ENCODE peak calls at places on chromosomes 7 and 10, in ten cellular contexts. E is epithelial cell of esophagus, S is foreskin fibroblast, G is keratinocyte, K is K562, Z is brain microvascular endothelial cell, C is cardiac muscle cell, P is A673, U is Panc1, M is NT2/D1. B is an unnamed sample.

GRCh38 chr10:1567152-1567551 is 170.2 kb downstream of the ADARB2 start:
- DNase-seq in G (no peak), Z (no peak), E (no peak), C (no peak), K (no peak), M (no peak), S (no peak), U (no peak), P (no peak), B (no peak)

GRCh38 chr10:126372359-126372758 is 15.9 kb downstream of the ADAM12 start:
- DNase-seq in C (no peak), P (no peak), G (no peak), Z (no peak), E (no peak), K (no peak), U (no peak), S (no peak), M (no peak), B (no peak)

GRCh38 chr10:86960003-86960862 is 1.8 kb downstream of the SNCG start:
- DNase-seq in K (peak; percentile 89), S (peak; percentile 57), G (no peak), C (peak; percentile 81), P (peak; percentile 60), M (no peak), Z (peak; percentile 39), E (peak; percentile 76), U (no peak), B (no peak)

GRCh38 chr10:118925404-118925803 is 104.1 kb upstream of the NANOS1 start:
- DNase-seq in M (no peak), G (no peak), P (no peak), E (no peak), U (no peak), C (no peak), K (no peak), S (no peak), Z (no peak), B (no peak)

GRCh38 chr10:74743401-74743800 is 83.0 kb upstream of the KAT6B start:
- DNase-seq in P (no peak), K (no peak), S (no peak), M (no peak), E (peak; percentile 18), Z (no peak), G (no peak), C (no peak), U (no peak), B (no peak)

GRCh38 chr7:106217089-106217542 is 67.7 kb downstream of the NAMPT start:
- DNase-seq in U (peak; percentile 46), E (peak; percentile 51), Z (peak; percentile 28), K (peak; percentile 25), P (peak; percentile 38), S (peak; percentile 87), G (no peak), M (no peak), C (peak; percentile 96), B (no peak)

GRCh38 chr10:101769541-101770180 is 6.3 kb downstream of the FGF8 start:
- DNase-seq in U (no peak), E (no peak), C (no peak), M (no peak), Z (no peak), S (no peak), G (no peak), P (no peak), K (no peak), B (no peak)

GRCh38 chr7:66198461-66198860 is 6.7 kb upstream of the TPST1 start:
- DNase-seq in Z (no peak), P (no peak), S (no peak), U (no peak), G (no peak), M (no peak), E (no peak), C (no peak), K (no peak), B (no peak)

DNA sequence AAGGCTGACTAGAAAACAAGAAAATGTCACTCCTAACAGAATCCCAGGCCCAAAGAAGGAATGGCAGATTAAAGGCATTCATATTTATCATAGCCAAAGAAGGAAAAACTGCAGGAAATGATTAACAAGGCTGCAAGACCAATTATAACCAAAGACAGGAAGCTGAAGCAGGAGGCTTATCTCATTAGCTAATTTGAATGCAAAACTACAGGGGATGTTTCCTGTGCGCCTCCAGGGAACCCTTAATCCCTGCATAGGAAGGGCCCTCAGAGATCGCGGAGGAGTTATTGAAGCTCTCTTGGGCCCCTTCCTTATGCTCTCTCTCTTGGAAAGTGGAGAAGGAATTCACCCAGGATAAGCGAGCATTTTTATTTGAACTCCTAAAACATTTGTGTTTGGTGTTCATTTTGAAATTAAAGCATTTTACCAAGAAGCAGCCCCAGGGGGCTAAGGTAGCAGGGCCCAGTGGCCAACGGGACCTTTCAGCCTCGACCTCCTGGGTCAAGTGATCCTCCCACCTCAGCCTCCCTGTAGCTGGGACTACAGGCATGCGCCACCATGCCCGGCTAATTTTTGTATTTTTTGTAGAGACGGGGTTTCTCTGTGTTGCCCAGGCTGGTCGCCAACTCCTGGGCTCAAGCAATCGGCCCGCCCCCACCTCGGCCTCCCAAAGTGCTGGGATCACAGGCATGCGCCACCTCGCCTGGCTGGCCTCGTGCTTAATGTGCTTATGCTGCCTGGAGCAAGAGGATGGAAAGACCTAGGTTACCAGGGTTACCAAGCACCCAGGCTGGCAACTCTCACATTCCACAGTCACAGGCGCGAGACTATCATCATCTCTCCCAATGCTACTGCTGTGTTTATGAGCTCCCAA is 24.1 kb upstream of the PROSER2 start:
- DNase-seq in C (peak; percentile 36), U (no peak), P (peak; percentile 100), E (no peak), Z (no peak), G (no peak), M (no peak), S (no peak), K (no peak), B (no peak)
- H3K4me3 ChIP-seq in C (no peak overlapping the region), U (no peak overlapping the region), P (peak overlapping the region; percentile 3), E (no peak overlapping the region), Z (no peak overlapping the region), G (no peak overlapping the region), M (no peak overlapping the region), S (no peak overlapping the region), K (no peak overlapping the region), B (no peak overlapping the region)

GRCh38 chr10:110399163-110400094 is 94.7 kb upstream of the SMNDC1 start:
- DNase-seq in C (peak; percentile 98), G (peak; percentile 88), S (peak; percentile 98), Z (peak; percentile 98), U (peak; percentile 99), K (no peak), E (peak; percentile 97), P (peak; percentile 83), M (no peak), B (no peak)

GRCh38 chr10:110396284-110396651 is 91.5 kb upstream of the SMNDC1 start:
- DNase-seq in E (no peak), C (no peak), P (no peak), U (no peak), K (no peak), Z (no peak), G (no peak), M (no peak), S (no peak), B (no peak)

GRCh38 chr10:110397856-110398255 is 93.1 kb upstream of the SMNDC1 start:
- DNase-seq in U (no peak), S (no peak), P (no peak), G (no peak), K (no peak), C (no peak), M (no peak), Z (no peak), E (no peak), B (no peak)

GRCh38 chr10:110400173-110400947 is 95.6 kb upstream of the SMNDC1 start:
- DNase-seq in M (no peak), P (no peak), S (no peak), K (no peak), C (no peak), E (no peak), Z (no peak), G (no peak), U (no peak), B (no peak)

DNA sequence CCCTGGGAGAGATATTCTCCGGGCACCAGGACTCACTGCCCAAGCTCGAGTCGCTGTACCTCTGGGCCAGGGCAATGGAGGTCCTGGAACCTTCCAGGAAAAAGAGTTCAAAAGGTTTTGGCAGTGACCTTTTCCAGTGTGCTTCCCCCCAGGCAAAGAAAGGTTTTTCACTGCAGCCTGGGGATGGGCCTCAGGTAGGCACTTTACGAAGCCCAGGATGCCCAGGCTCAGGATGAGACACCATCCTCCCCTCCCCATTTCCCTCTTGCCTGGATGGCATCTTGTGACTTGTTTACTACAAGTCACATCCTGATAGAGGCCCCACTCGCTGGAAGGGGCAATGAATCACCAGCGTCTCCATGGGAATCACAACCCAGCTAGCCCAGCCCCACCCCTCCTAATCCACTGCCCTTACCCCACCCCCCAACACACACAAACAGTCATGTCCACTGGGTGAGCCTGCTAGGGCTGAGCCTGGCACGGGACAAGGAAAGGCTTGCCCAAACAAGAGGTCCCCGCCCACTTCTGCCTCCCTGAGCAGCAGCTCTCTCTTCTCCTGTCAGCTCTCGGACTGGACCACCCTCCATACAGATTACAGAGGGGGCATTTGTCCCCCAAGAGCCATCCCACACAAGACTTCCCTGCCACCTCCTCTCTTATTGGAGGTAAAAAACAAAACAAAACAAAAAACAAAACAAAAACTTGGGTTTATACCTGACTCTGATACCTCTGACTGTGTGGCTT is 93.9 kb upstream of the SMNDC1 start:
- DNase-seq in E (peak; percentile 100), U (peak; percentile 99), M (peak; percentile 25), S (peak; percentile 100), Z (peak; percentile 97), K (no peak), G (peak; percentile 100), C (peak; percentile 94), P (peak; percentile 81), B (no peak)
- H3K4me3 ChIP-seq in E (peak overlapping the region; percentile 18), U (no peak overlapping the region), M (no peak overlapping the region), S (no peak overlapping the region), Z (no peak overlapping the region), K (no peak overlapping the region), G (peak overlapping the region; percentile 18), C (no peak overlapping the region), P (no peak overlapping the region), B (no peak overlapping the region)

GRCh38 chr10:95741807-95742528 is 14.0 kb upstream of the ENTPD1 start:
- DNase-seq in K (peak; percentile 46), M (no peak), Z (peak; percentile 85), P (peak; percentile 66), G (no peak), S (no peak), C (peak; percentile 91), E (no peak), U (no peak), B (no peak)

GRCh38 chr10:95742962-95743535 is 12.9 kb upstream of the ENTPD1 start:
- DNase-seq in C (no peak), M (no peak), Z (no peak), K (no peak), S (no peak), E (no peak), G (no peak), U (no peak), P (no peak), B (no peak)

GRCh38 chr10:95742529-95742884 is 13.5 kb upstream of the ENTPD1 start:
- DNase-seq in U (no peak), Z (peak; percentile 73), K (no peak), P (peak; percentile 61), G (no peak), E (no peak), C (peak; percentile 81), S (no peak), M (no peak), B (no peak)

GRCh38 chr10:95748349-95748748 is 7.6 kb upstream of the ENTPD1 start:
- DNase-seq in M (no peak), S (no peak), G (no peak), C (no peak), Z (no peak), K (no peak), E (no peak), U (no peak), P (no peak), B (no peak)

GRCh38 chr10:95745487-95745886 is 10.5 kb upstream of the ENTPD1 start:
- DNase-seq in K (no peak), C (no peak), M (no peak), E (no peak), P (no peak), S (no peak), U (no peak), G (no peak), Z (no peak), B (no peak)
- H3K4me3 ChIP-seq in K (no peak overlapping the region), C (no peak overlapping the region), M (no peak overlapping the region), E (no peak overlapping the region), P (no peak overlapping the region), S (no peak overlapping the region), U (no peak overlapping the region), G (no peak overlapping the region), Z (no peak overlapping the region), B (no peak overlapping the region)

DNA sequence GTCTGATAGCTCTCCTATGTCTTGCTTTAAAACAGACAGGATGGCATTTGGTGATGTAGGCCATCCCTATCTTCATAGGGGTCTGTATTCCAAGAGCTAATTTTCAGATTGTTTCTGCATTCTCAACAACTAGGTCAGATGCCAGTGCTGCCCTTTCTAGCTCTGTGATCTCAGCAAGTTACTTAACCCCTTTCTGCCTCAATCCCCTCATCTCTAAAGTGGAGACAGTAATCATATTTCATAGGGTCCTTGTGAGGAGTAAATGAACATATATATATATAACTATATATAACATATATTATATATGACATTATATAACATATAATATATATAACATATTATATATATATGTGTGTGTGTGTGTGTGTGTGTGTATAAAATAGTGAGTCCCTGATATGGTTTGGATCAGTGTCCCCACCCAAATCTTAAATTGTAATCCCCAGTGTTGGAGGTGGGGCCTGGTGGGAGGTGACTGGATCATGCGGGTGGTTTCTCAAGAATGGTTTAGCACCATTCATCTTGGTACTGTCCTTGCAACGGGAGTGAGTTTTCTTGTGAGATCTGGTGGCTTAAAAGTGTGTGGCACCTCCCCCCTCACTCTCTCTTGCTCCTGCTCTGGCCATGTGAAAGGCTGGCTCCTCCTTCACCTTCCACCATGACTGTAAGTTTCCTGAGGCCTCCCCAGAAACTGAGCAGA is 45.2 kb downstream of the HIPK2 start:
- DNase-seq in Z (no peak), S (no peak), E (no peak), P (no peak), U (no peak), C (no peak), M (no peak), G (no peak), K (no peak), B (no peak)
- H3K4me3 ChIP-seq in Z (no peak overlapping the region), S (no peak overlapping the region), E (no peak overlapping the region), P (no peak overlapping the region), U (no peak overlapping the region), C (no peak overlapping the region), M (no peak overlapping the region), G (peak overlapping the region; percentile 21), K (no peak overlapping the region), B (no peak overlapping the region)

B was measured in CD8-positive, alpha-beta memory T cell.